ENCODE peak calls at places on chromosomes 4 and X, in seven cellular contexts. S, V, W, H, F, K and P are unnamed samples.

GRCh38 chrX:141936080-141936479 is 32.4 kb downstream of the MAGEC1 start:
- DNase-seq in F (no peak), S (no peak), K (no peak), W (no peak), V (no peak), H (no peak), P (no peak)

GRCh38 chr4:55143858-55144257 is 18.5 kb upstream of the KDR start:
- DNase-seq in S (no peak), K (no peak), V (no peak), W (no peak), H (no peak), F (no peak), P (no peak)

GRCh38 chr4:94588900-94589693 is 137.4 kb downstream of the PDLIM5 start:
- DNase-seq in H (no peak), F (no peak), S (no peak), W (no peak), K (peak; percentile 28), V (peak; percentile 19), P (peak; percentile 23)

GRCh38 chr4:182448281-182449151 is 205.3 kb downstream of the TENM3 start:
- DNase-seq in K (peak; percentile 86), W (peak; percentile 96), S (no peak), V (peak; percentile 97), H (no peak), F (peak; percentile 72), P (peak; percentile 95)

GRCh38 chr4:15506464-15506863 is 36.8 kb downstream of the CC2D2A start:
- DNase-seq in F (no peak), H (no peak), W (peak; percentile 13), K (peak; percentile 54), V (no peak), S (no peak), P (peak; percentile 23)

GRCh38 chr4:123528501-123529277 is 132.1 kb downstream of the SPRY1 start:
- DNase-seq in S (no peak), W (no peak), H (no peak), F (no peak), V (no peak), K (no peak), P (no peak)

GRCh38 chr4:3271131-3271530 is 21.7 kb upstream of the RGS12 start:
- DNase-seq in H (no peak), W (no peak), S (no peak), V (no peak), K (no peak), F (no peak), P (no peak)

GRCh38 chrX:27565992-27566391 is 24.2 kb upstream of the DCAF8L2 start:
- DNase-seq in K (no peak), F (no peak), H (no peak), W (no peak), V (no peak), S (no peak), P (no peak)

GRCh38 chr4:7419961-7420660 is 14.6 kb downstream of the PSAPL1 start:
- DNase-seq in H (no peak), F (no peak), K (no peak), S (no peak), W (no peak), V (no peak), P (no peak)

GRCh38 chr4:156195914-156196313 is 242.2 kb upstream of the CTSO start:
- DNase-seq in F (no peak), S (no peak), V (no peak), W (no peak), K (no peak), H (no peak), P (no peak)

GRCh38 chr4:150297861-150298474 is 219.7 kb downstream of the DCLK2 start:
- DNase-seq in F (peak; percentile 20), H (peak; percentile 6), V (peak; percentile 13), W (no peak), K (peak; percentile 33), S (peak; percentile 67), P (peak; percentile 81)

GRCh38 chrX:108735087-108735679 is 1.2 kb downstream of the IRS4 start:
- DNase-seq in H (no peak), W (no peak), F (no peak), K (no peak), S (no peak), V (no peak), P (peak; percentile 8)

GRCh38 chr4:117085185-117085701 is at the start of gene TRAM1L1:
- DNase-seq in S (no peak), H (no peak), F (peak; percentile 34), K (peak; percentile 23), V (peak; percentile 94), W (peak; percentile 89), P (peak; percentile 81)

GRCh38 chr4:33864290-33864859 is 2379.9 kb downstream of the ARAP2 start:
- DNase-seq in K (no peak), V (no peak), S (no peak), H (no peak), F (no peak), W (no peak), P (no peak)

GRCh38 chrX:115563633-115564182 is 2.7 kb downstream of the PLS3 start:
- DNase-seq in W (no peak), F (no peak), H (no peak), S (peak; percentile 1), K (no peak), V (peak; percentile 3), P (no peak)

GRCh38 chrX:70087857-70088256 is 25.6 kb downstream of the OTUD6A start:
- DNase-seq in W (peak; percentile 31), H (no peak), F (no peak), V (peak; percentile 27), K (no peak), S (no peak), P (peak; percentile 64)